ENCODE peak calls at places on chromosomes 7 and 10, in four cellular contexts. Z is heart left ventricle, W is uterus, U is OCI-LY7. D is an unnamed sample.

GRCh38 chr7:6637544-6638229 is 569 bp downstream of the ZNF316 start:
- DNase-seq in Z (no peak), W (peak; percentile 30), U (peak; percentile 86), D (peak; percentile 84)

GRCh38 chr7:15555385-15555859 is 6.4 kb downstream of the AGMO start:
- DNase-seq in Z (no peak), W (no peak), U (no peak), D (no peak)

GRCh38 chr10:78960316-78960800 is 108.4 kb upstream of the ZMIZ1 start:
- DNase-seq in Z (peak; percentile 75), W (peak; percentile 77), U (no peak), D (no peak)

GRCh38 chr7:72493850-72494661 is 81.9 kb upstream of the CALN1 start:
- DNase-seq in Z (no peak), W (no peak), U (peak; percentile 57), D (peak; percentile 82)

GRCh38 chr10:131657318-131657984 is 243.4 kb upstream of the PPP2R2D start:
- DNase-seq in Z (no peak), W (no peak), U (no peak), D (no peak)

GRCh38 chr10:101878869-101879268 is 35.3 kb upstream of the KCNIP2 start:
- DNase-seq in Z (no peak), W (no peak), U (no peak), D (no peak)

GRCh38 chr7:90988996-90989765 is 275.1 kb upstream of the FZD1 start:
- DNase-seq in Z (no peak), W (no peak), U (no peak), D (no peak)

GRCh38 chr10:77149001-77149400 is 488.6 kb downstream of the KCNMA1 start:
- DNase-seq in Z (no peak), W (no peak), U (no peak), D (no peak)

GRCh38 chr7:1663857-1664651 is 6.0 kb upstream of the ELFN1 start:
- DNase-seq in Z (peak; percentile 56), W (peak; percentile 9), U (no peak), D (no peak)

GRCh38 chr7:155394413-155394812 is 63.5 kb upstream of the EN2 start:
- DNase-seq in Z (no peak), W (no peak), U (no peak), D (no peak)

GRCh38 chr10:44593952-44594351 is 209.1 kb upstream of the CXCL12 start:
- DNase-seq in Z (no peak), W (no peak), U (no peak), D (no peak)

GRCh38 chr7:123823898-123824753 is 20.8 kb upstream of the HYAL4 start:
- DNase-seq in Z (no peak), W (no peak), U (no peak), D (no peak)

DNA sequence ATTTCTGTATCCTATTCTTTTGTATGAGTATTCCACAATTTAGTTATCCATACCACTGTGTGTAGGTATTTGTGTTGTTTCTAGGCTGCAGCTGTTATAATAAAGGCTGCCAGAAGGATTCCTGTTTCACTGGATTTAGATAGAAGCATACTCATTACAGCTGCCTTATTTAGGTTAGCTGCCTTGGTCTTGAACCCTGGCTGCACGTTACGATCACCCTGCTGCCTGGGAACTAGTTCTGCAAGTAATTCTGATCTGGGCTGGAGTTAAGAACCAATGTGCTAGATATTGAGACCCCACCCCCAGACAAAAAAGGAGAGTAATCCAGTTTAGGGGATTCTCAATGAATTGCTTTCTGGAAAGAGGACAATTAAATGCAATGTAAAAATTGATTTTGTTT is 43.1 kb downstream of the CCDC71L start:
- DNase-seq in Z (no peak), W (no peak), U (no peak), D (no peak)
- H3K4me1 ChIP-seq in Z (no peaks in the 10 kb centered on the region), W (peaks cover 4% of the 10 kb centered on the region), U (no peaks in the 10 kb centered on the region), D (no peaks in the 10 kb centered on the region)

DNA sequence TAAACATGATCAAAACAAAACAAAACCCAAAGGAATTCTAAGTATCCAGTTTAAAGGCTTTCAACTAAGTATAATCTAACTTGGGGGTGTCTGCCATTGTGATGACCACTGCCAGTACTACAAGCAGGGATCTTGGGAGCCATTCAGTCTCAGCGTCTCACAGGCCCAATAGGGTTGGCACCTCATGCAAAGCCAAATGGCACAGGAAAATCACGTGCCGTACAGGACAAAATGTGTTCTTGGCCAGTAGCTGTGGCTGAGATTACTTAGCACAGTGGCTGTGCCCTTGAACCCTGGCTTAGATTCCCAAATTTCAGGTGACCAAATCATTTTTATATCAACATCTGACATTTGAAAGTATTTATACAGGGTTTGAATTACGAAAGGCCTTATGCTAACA is 50.0 kb downstream of the DLD start:
- DNase-seq in Z (no peak), W (no peak), U (no peak), D (no peak)
- H3K36me3 ChIP-seq in Z (peaks cover 71% of the 10 kb centered on the region), W (no peaks in the 10 kb centered on the region), U (no peaks in the 10 kb centered on the region), D (no peaks in the 10 kb centered on the region)

GRCh38 chr7:104982773-104983619 is 31.0 kb upstream of the KMT2E start:
- DNase-seq in Z (no peak), W (no peak), U (peak; percentile 52), D (peak; percentile 49)
- H3K4me1 ChIP-seq in Z (peaks cover 45% of the 10 kb centered on the region), W (peaks cover 20% of the 10 kb centered on the region), U (peaks cover 85% of the 10 kb centered on the region), D (peaks cover 43% of the 10 kb centered on the region)

GRCh38 chr10:110286841-110287240 is 17.9 kb downstream of the SMNDC1 start:
- DNase-seq in Z (no peak), W (no peak), U (no peak), D (no peak)
- H3K36me3 ChIP-seq in Z (peaks cover 87% of the 10 kb centered on the region), W (no peaks in the 10 kb centered on the region), U (peaks cover 72% of the 10 kb centered on the region), D (peaks cover 30% of the 10 kb centered on the region)

DNA sequence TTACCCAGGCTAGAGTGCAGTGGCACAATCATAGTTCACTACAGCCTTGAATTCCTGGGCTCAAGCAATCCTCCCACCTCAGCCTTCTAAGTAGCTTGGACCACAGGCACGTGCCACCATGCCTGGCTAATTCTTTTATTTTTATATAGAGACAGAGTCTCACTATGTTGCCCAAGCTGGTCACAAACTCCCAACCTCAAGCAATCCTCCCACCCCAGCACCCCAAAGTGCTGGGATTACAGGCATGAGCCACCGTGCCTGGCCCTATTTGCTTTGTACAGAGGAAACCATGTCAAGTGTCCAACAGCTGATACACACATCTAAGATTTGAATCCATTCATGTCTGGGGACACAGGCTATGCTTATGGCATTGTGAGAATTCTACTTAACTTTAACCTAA is 29.8 kb upstream of the MPP7 start:
- DNase-seq in Z (no peak), W (no peak), U (peak; percentile 18), D (no peak)
- H3K4me1 ChIP-seq in Z (no peaks in the 10 kb centered on the region), W (no peaks in the 10 kb centered on the region), U (peaks cover 88% of the 10 kb centered on the region), D (no peaks in the 10 kb centered on the region)

GRCh38 chr7:47520408-47520807 is 61.5 kb downstream of the TNS3 start:
- DNase-seq in Z (no peak), W (peak; percentile 90), U (no peak), D (no peak)

GRCh38 chr7:47516386-47516785 is 65.5 kb downstream of the TNS3 start:
- DNase-seq in Z (peak; percentile 35), W (no peak), U (no peak), D (no peak)

GRCh38 chr7:47518827-47519226 is 63.1 kb downstream of the TNS3 start:
- DNase-seq in Z (no peak), W (no peak), U (no peak), D (no peak)

GRCh38 chr7:47516985-47517590 is 64.8 kb downstream of the TNS3 start:
- DNase-seq in Z (no peak), W (no peak), U (no peak), D (no peak)

DNA sequence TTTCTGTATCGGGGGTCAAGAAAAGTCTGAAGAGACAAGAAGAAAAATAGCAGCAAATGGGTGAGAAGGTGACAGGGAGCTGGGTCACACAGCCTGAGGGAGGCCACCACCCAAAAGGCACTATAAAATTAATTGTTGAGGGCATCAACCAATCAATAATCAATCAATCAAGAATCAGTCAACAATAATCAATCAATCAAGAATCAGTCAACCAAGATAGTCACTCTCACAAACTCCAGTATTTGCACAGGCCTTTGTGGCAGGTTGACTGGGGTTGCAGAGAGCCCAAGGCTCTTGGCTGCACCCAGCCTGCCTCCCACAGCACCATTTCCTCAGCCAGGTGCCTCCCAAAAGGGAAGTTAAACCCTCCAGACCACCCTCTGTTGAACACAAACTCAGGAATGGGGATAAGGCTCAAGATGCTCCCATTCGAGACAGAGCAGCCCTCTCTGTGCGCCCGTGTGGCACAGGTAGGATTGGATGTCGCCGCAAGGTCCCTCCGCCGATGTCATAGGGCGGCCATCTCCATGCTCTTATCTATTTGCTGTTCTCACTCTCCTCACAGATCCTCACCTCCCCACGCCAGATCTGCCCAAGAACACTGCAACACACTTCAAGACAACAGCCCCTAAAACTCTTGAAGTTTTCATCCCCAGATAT is 64.0 kb downstream of the TNS3 start:
- DNase-seq in Z (no peak), W (no peak), U (no peak), D (no peak)
- H3K36me3 ChIP-seq in Z (no peaks in the 10 kb centered on the region), W (no peaks in the 10 kb centered on the region), U (peaks cover 3% of the 10 kb centered on the region), D (peaks cover 21% of the 10 kb centered on the region)

GRCh38 chr7:36266201-36266600 is 113.1 kb downstream of the EEPD1 start:
- DNase-seq in Z (no peak), W (no peak), U (no peak), D (no peak)

GRCh38 chr7:36264917-36265292 is 111.9 kb downstream of the EEPD1 start:
- DNase-seq in Z (no peak), W (no peak), U (no peak), D (no peak)

GRCh38 chr7:36262706-36263484 is 109.8 kb downstream of the EEPD1 start:
- DNase-seq in Z (no peak), W (no peak), U (no peak), D (peak; percentile 74)

GRCh38 chr7:36265720-36266119 is 112.7 kb downstream of the EEPD1 start:
- DNase-seq in Z (no peak), W (no peak), U (no peak), D (no peak)

DNA sequence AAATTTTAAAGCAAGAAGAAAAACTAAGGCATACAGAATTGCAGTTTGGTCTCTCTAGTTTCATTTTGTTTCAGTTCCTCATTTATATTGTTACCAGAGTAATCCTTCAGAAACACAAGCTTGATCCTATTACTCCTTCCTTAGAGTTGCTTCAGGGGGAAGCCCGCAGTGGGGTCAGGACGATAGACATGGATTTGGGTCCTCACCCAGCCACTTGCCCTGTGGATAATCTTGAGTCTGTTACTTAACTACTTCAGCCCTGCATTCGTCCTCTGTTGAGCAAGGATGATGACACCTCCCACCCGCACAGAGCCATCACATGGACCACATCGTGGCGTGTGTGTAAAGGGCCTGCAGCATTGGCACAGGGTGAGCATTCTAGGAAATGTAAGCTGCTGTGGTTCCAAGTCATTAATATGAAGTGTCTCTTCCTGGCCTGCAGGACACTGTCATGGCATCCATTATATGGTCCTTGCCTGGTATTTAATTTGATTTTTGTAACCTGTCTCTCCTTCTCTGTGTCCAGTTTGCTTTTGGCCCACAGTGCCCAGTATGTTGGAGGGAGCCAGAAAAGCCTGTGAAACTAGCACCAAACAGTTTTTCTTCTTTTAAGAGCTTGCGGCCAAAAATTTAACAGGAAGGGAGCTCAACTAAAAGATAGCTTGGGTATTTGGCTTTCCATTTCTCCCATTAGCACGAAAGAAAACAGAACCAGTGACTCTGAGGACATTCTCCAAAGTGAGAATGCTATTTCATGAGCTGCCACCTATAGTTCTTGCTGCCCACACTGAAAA is 111.3 kb downstream of the EEPD1 start:
- DNase-seq in Z (no peak), W (no peak), U (peak; percentile 17), D (no peak)
- H3K4me1 ChIP-seq in Z (no peaks in the 10 kb centered on the region), W (peaks cover 3% of the 10 kb centered on the region), U (peaks cover 33% of the 10 kb centered on the region), D (peaks cover 54% of the 10 kb centered on the region)